ENCODE peak calls at places on chromosomes 1 and 21, in five cellular contexts. B is progenitor cell of endocrine pancreas, R is HFFc6, Z is Panc1, P is hepatocyte. Y is an unnamed sample.

GRCh38 chr1:204445860-204446412 is 34.3 kb upstream of the PPP1R15B start:
- DNase-seq in B (peak), Z (no peak), R (peak), P (peak), Y (peak)

GRCh38 chr1:66434096-66434495 is 99.9 kb upstream of the SGIP1 start:
- DNase-seq in B (no peak), P (no peak), R (peak), Z (no peak), Y (no peak)

GRCh38 chr1:16226495-16227179 is 10.3 kb downstream of the CPLANE2 start:
- DNase-seq in Z (no peak), B (peak), R (no peak), P (peak), Y (peak)

GRCh38 chr1:66527688-66528087 is 6.3 kb upstream of the SGIP1 start:
- DNase-seq in B (no peak), P (no peak), Z (no peak), R (peak), Y (no peak)

GRCh38 chr1:24385160-24385939 is 28.2 kb downstream of the STPG1 start:
- DNase-seq in B (no peak), P (no peak), Z (no peak), R (peak), Y (no peak)

GRCh38 chr1:36115200-36115669 is 9.8 kb downstream of the COL8A2 start:
- DNase-seq in P (peak), R (peak), B (no peak), Z (no peak), Y (no peak)

GRCh38 chr1:227759345-227760300 is 24.4 kb downstream of the SNAP47 start:
- DNase-seq in B (no peak), Z (peak), P (peak), R (peak), Y (no peak)

GRCh38 chr1:12477936-12478611 is 139.9 kb downstream of the DHRS3 start:
- DNase-seq in R (peak), P (peak), B (no peak), Z (peak), Y (no peak)

GRCh38 chr1:69246721-69247120 is 321.0 kb upstream of the LRRC7 start:
- DNase-seq in P (no peak), R (no peak), Z (no peak), B (no peak), Y (no peak)

GRCh38 chr1:94776474-94776873 is 43.7 kb upstream of the SLC44A3 start:
- DNase-seq in B (no peak), Z (no peak), P (no peak), R (no peak), Y (no peak)

GRCh38 chr1:228185641-228185965 is 20.0 kb downstream of the IBA57 start:
- DNase-seq in R (no peak), P (no peak), B (no peak), Z (no peak), Y (no peak)

GRCh38 chr1:42806593-42806992 is 10.3 kb upstream of the ERMAP start:
- DNase-seq in P (no peak), B (no peak), R (no peak), Z (no peak), Y (no peak)

GRCh38 chr1:155961937-155962336 is 16.4 kb downstream of the ARHGEF2 start:
- DNase-seq in B (no peak), R (peak), P (no peak), Z (peak), Y (no peak)

GRCh38 chr1:29211086-29212030 is 19.4 kb downstream of the MECR start:
- DNase-seq in R (no peak), Z (no peak), B (no peak), P (no peak), Y (no peak)

GRCh38 chr1:27773732-27774445 is 870 bp downstream of the STX12 start:
- DNase-seq in B (no peak), R (peak), P (no peak), Z (no peak), Y (no peak)

GRCh38 chr1:110003747-110004428 is 19.3 kb downstream of the AHCYL1 start:
- DNase-seq in B (no peak), P (peak), R (peak), Z (no peak), Y (no peak)

GRCh38 chr1:24236170-24237045 is 49.3 kb upstream of the IFNLR1 start:
- DNase-seq in B (no peak), Z (peak), R (peak), P (peak), Y (no peak)

GRCh38 chr1:20078711-20079110 is 8.7 kb downstream of the PLA2G5 start:
- DNase-seq in R (no peak), P (no peak), B (no peak), Z (no peak), Y (no peak)

GRCh38 chr1:67674260-67675011 is 10.6 kb upstream of the GADD45A start:
- DNase-seq in Z (no peak), P (peak), R (no peak), B (no peak), Y (no peak)

GRCh38 chr21:40840441-40840840 is 6.5 kb downstream of the DSCAM start:
- DNase-seq in P (no peak), R (peak), B (no peak), Z (no peak), Y (no peak)

GRCh38 chr1:25194576-25195020 is 37.7 kb downstream of the SYF2 start:
- DNase-seq in P (no peak), Z (no peak), R (no peak), B (no peak), Y (no peak)

GRCh38 chr21:37565530-37566223 is 199.1 kb downstream of the DYRK1A start:
- DNase-seq in R (peak), Z (no peak), P (peak), B (no peak), Y (no peak)
- TF ChIP-seq CTCF in R (peak), Z (no peak), P (peak), B (no peak), Y (no peak)

GRCh38 chr1:224051086-224051406 is 62.9 kb upstream of the FBXO28 start:
- DNase-seq in B (no peak), P (no peak), R (no peak), Z (no peak), Y (no peak)
- TF ChIP-seq CTCF in B (no peak), P (no peak), R (peak), Z (peak), Y (peak)

GRCh38 chr1:222940903-222941302 is 126.1 kb downstream of the DISP1 start:
- DNase-seq in R (no peak), B (no peak), Z (no peak), P (no peak), Y (no peak)
- TF ChIP-seq CTCF in R (no peak), B (no peak), Z (no peak), P (no peak), Y (no peak)

DNA sequence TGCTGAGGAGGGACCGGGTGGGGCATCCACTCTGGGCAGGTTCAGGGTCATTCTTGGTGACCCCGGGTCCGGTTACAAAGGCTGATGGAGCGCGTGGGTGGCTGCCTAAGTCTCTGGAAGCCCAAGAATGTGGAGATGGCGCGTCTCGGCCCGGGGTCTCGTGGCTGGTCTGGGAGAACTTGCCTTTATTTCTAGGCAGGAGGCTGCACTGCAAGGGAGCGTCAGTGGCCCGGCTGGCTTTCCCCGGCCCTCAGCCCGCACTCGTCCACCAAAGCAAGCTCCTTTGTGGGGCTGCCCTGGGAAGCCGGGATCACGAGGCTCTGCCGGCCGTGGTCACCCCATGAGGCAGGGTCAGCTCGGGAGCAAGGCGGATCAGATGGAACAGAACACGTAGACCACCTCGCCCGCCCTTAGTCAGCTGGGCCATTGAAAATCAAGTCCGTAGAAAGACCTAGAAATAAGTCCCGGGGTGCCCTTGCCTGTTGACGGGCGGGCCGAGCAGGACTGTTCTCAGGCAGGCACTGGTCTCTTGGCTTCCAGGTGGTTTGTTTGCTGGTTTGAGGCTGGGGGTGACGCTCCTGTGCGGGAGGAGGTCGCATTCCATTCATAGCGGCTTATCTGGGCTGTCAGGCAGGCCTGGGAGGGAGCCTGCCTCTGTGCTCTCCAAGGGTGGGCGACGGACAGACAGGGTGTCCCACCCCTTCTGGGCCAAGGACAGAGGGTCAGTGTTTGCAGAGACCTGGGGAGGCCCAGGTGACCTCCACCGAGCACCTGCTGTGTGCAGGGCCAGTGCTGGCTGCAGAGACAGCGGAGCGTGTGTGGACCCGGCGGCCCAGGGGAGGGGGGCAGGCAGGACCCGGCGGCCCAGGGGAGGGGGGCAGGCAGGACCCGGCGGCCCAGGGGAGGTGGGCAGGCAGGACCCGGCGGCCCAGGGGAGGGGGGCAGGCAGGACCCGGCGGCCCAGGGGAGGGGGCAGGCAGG is 25.8 kb downstream of the COL18A1 start:
- DNase-seq in B (peak), Z (no peak), P (peak), R (no peak), Y (no peak)
- TF ChIP-seq CTCF in B (no peak), Z (no peak), P (no peak), R (no peak), Y (no peak)

GRCh38 chr1:180028864-180029263 is 74.3 kb downstream of the CEP350 start:
- DNase-seq in B (no peak), P (no peak), Z (no peak), R (no peak), Y (no peak)
- TF ChIP-seq CTCF in B (no peak), P (peak), Z (no peak), R (peak), Y (peak)

GRCh38 chr1:237492359-237492758 is 398.4 kb downstream of the ZP4 start:
- DNase-seq in B (no peak), Z (no peak), R (no peak), P (no peak), Y (no peak)
- TF ChIP-seq CTCF in B (no peak), Z (peak), R (no peak), P (no peak), Y (peak)

GRCh38 chr1:111483166-111483565 is 9.4 kb downstream of the C1orf162 start:
- DNase-seq in R (peak), P (no peak), Z (no peak), B (no peak), Y (no peak)

GRCh38 chr1:111476761-111477309 is 3.1 kb downstream of the C1orf162 start:
- DNase-seq in B (no peak), P (no peak), R (no peak), Z (no peak), Y (no peak)

GRCh38 chr1:111481387-111482221 is 7.8 kb downstream of the C1orf162 start:
- DNase-seq in P (peak), R (peak), Z (peak), B (peak), Y (peak)

GRCh38 chr1:111484391-111484790 is 10.6 kb downstream of the C1orf162 start:
- DNase-seq in R (no peak), B (no peak), P (no peak), Z (no peak), Y (no peak)

DNA sequence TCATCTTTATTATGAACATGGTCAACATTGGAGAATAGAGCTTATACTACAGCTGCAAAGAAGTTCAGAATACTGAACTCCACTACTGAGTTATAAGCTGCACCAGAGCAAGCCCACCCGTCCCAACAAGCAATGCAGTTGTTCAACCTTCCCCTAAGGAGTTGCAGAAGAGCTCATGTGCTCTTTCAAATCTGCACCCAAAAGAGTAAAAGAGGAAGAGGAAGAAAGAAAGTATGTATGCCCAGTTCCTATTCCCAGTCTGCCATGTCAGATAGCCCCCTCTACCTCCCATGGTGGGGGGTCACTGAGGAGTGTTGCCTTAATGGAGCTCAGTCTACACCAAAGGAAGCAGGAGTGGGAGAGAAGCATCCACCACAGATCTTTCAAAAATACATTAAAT is 6.9 kb downstream of the C1orf162 start:
- DNase-seq in Z (no peak), B (no peak), P (no peak), R (no peak), Y (no peak)
- TF ChIP-seq CTCF in Z (no peak), B (no peak), P (no peak), R (no peak), Y (no peak)

GRCh38 chr1:145960468-145961108 is 2.8 kb upstream of the LIX1L start:
- DNase-seq in Z (no peak), R (peak), P (peak), B (peak), Y (peak)
- TF ChIP-seq CTCF in Z (no peak), R (peak), P (no peak), B (peak), Y (peak)

GRCh38 chr1:192604979-192605620 is 29.5 kb downstream of the RGS1 start:
- DNase-seq in P (no peak), B (no peak), R (peak), Z (no peak), Y (no peak)

GRCh38 chr1:192610114-192610958 is 25.6 kb upstream of the RGS13 start:
- DNase-seq in R (peak), Z (no peak), P (peak), B (no peak), Y (no peak)

GRCh38 chr1:192608671-192609070 is 27.3 kb upstream of the RGS13 start:
- DNase-seq in B (no peak), P (no peak), Z (no peak), R (no peak), Y (no peak)

GRCh38 chr1:192607836-192608235 is 28.1 kb upstream of the RGS13 start:
- DNase-seq in R (no peak), P (no peak), B (no peak), Z (no peak), Y (no peak)

DNA sequence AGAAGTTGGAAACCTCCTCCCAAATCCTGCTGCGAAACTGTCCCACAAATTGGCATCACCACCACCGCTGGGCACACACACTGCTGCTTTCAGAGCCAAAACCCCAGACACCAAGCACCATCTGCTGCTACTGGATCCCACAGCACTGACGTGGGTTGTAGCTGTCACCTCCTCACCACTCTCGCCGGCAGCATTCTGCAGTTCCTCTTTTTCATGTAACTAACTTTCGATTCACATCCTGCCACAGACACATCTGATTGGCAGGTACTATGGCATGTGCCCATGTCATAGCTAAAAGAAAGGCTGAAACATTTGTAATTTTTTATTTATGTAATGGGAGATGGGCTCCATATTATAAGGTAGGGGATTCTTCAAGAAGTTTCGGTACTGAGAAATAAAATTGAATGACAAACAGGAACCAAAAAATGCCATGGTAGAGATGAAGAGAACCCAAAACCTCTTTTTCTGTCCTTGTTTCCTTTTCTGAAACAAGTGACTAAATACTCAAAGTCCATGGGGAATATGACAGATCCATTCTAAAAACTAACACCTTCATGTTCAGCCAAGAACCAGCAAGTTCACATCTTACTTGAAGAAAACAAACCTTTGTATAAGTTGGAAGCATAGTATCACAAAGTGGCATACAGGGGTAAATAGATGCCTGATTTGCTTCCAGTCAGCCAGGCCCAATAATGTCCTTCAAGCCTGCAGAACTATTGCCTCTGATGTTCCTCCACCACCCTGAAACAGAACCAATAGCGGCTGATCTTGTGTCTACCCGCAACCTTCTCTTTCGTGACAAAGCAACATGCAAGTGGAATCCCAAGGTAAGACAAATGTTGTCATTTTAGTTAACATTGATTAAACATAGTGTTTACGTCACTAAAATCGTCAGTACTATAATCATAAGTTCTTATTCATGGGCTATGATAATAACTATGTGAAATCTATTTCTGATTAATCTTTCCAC is 26.6 kb upstream of the RGS13 start:
- DNase-seq in B (no peak), Z (no peak), R (no peak), P (no peak), Y (no peak)
- TF ChIP-seq CTCF in B (no peak), Z (no peak), R (no peak), P (no peak), Y (no peak)